ENCODE peak calls at places on chromosomes 1 and 21, in ten cellular contexts. A, B, K, V, G, P, H, E, Q and W are unnamed samples.

GRCh38 chr1:3676581-3677410 is 24.5 kb downstream of the TP73 start:
- DNase-seq in V (no peak), B (no peak), K (no peak), H (no peak), P (no peak), A (peak; percentile 33), G (no peak), Q (no peak), E (peak; percentile 76), W (no peak)

GRCh38 chr21:35615325-35615724 is 445.0 kb downstream of the SETD4 start:
- DNase-seq in P (no peak), Q (no peak), H (no peak), A (no peak), G (no peak), E (no peak), B (no peak), V (no peak), K (no peak), W (no peak)

GRCh38 chr21:34351786-34352241 is 12.0 kb upstream of the KCNE2 start:
- DNase-seq in E (no peak), K (peak; percentile 48), V (peak; percentile 25), A (peak; percentile 32), H (peak; percentile 72), B (no peak), Q (no peak), G (peak; percentile 67), P (peak; percentile 63), W (peak; percentile 43)

GRCh38 chr1:53163291-53163768 is 20.9 kb upstream of the SLC1A7 start:
- DNase-seq in V (no peak), A (no peak), E (no peak), H (no peak), G (no peak), Q (no peak), K (no peak), P (no peak), B (no peak), W (no peak)

GRCh38 chr21:32212116-32212515 is 66.7 kb downstream of the MIS18A start:
- DNase-seq in Q (no peak), P (no peak), E (no peak), V (no peak), G (no peak), B (no peak), H (no peak), K (no peak), A (no peak), W (no peak)

GRCh38 chr21:46243325-46243724 is 14.8 kb upstream of the LSS start:
- DNase-seq in B (no peak), H (no peak), A (no peak), P (no peak), E (no peak), G (no peak), Q (no peak), K (no peak), V (no peak), W (no peak)

GRCh38 chr1:21855257-21856096 is 43.4 kb downstream of the LDLRAD2 start:
- DNase-seq in E (peak; percentile 64), H (no peak), B (no peak), P (no peak), A (no peak), Q (peak; percentile 48), G (no peak), K (no peak), V (no peak), W (no peak)

GRCh38 chr1:66676616-66677298 is 75.5 kb upstream of the DYNLT5 start:
- DNase-seq in V (no peak), K (no peak), E (no peak), H (no peak), B (no peak), A (no peak), P (no peak), Q (peak; percentile 74), G (peak; percentile 74), W (no peak)

GRCh38 chr1:116942344-116942743 is 32.6 kb downstream of the PTGFRN start:
- DNase-seq in A (no peak), E (no peak), P (no peak), H (no peak), K (no peak), B (no peak), V (no peak), G (no peak), Q (no peak), W (no peak)

GRCh38 chr1:22291494-22291893 is 148.6 kb upstream of the WNT4 start:
- DNase-seq in G (no peak), E (no peak), K (no peak), V (no peak), Q (no peak), B (no peak), H (no peak), P (no peak), A (no peak), W (no peak)

GRCh38 chr1:32536117-32536516 is 3.1 kb upstream of the ZBTB8A start:
- DNase-seq in G (no peak), Q (no peak), B (no peak), V (no peak), E (no peak), K (no peak), A (no peak), H (no peak), P (no peak), W (no peak)